ENCODE peak calls at places on chromosome 14, in eight cellular contexts. G, D, H, W, S, J, F and P are unnamed samples.

GRCh38 chr14:105876829-105877228 is 350.4 kb downstream of the TMEM121 start:
- DNase-seq in G (no peak), W (no peak), F (no peak), J (peak), H (peak), D (no peak), S (no peak), P (no peak)

GRCh38 chr14:68741839-68742470 is 50.9 kb downstream of the ZFP36L1 start:
- DNase-seq in W (no peak), G (peak), J (no peak), F (no peak), D (no peak), S (no peak), H (no peak), P (no peak)

GRCh38 chr14:68703093-68703492 is 89.8 kb downstream of the ZFP36L1 start:
- DNase-seq in S (peak), G (no peak), J (no peak), H (peak), D (peak), F (peak), W (no peak), P (peak)

GRCh38 chr14:68941820-68942219 is 37.3 kb downstream of the ACTN1 start:
- DNase-seq in G (no peak), S (peak), W (no peak), J (peak), D (peak), H (peak), F (peak), P (no peak)

GRCh38 chr14:39488600-39488999 is 56.4 kb upstream of the FBXO33 start:
- DNase-seq in D (peak), W (no peak), G (no peak), H (no peak), S (no peak), F (peak), J (no peak), P (no peak)

GRCh38 chr14:51157012-51157411 is 62.1 kb upstream of the TRIM9 start:
- DNase-seq in W (no peak), D (no peak), S (peak), F (peak), J (no peak), H (no peak), G (no peak), P (no peak)

GRCh38 chr14:70755655-70756054 is 53.7 kb downstream of the MAP3K9 start:
- DNase-seq in S (no peak), H (no peak), F (no peak), W (no peak), J (no peak), D (peak), G (no peak), P (no peak)

GRCh38 chr14:71212093-71212492 is 304.8 kb downstream of the PCNX1 start:
- DNase-seq in J (no peak), F (no peak), H (no peak), G (no peak), S (no peak), W (no peak), D (no peak), P (no peak)

GRCh38 chr14:40122978-40123648 is 690.9 kb upstream of the FBXO33 start:
- DNase-seq in H (no peak), J (no peak), D (peak), S (no peak), F (no peak), G (no peak), W (no peak), P (no peak)

DNA sequence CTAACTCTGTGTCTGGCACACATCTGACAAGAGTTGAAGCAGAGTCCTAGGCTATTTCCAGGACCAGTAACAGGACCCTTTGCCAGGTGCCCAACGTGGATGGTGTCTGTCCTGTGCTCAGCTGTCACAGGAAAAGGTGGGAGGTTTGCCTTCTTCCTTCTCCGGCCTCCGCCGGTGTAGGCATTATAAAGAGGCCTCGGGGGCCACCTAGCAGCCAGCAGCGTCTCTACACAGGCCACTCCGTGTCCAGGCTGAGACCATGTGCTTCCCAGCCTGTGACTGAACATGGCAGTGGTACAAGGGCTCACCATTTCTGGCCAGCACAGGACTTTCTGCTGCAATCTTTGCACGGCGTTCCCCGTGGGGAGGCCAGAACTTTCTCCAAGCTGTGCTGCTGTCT is 60.7 kb upstream of the GPATCH2L start:
- DNase-seq in J (peak), W (peak), F (peak), D (no peak), S (peak), H (peak), G (no peak), P (peak)
- TF ChIP-seq CTCF in J (peak), W (peak), F (peak), D (peak), S (peak), H (no peak), G (no peak), P (peak)

GRCh38 chr14:100222219-100223093 is 16.5 kb upstream of the YY1 start:
- DNase-seq in G (peak), H (no peak), F (no peak), W (no peak), J (no peak), D (no peak), S (peak), P (no peak)

GRCh38 chr14:100223332-100224171 is 15.4 kb upstream of the YY1 start:
- DNase-seq in D (no peak), W (no peak), G (peak), J (no peak), F (no peak), H (no peak), S (no peak), P (no peak)

GRCh38 chr14:100224229-100224628 is 14.7 kb upstream of the YY1 start:
- DNase-seq in J (no peak), H (no peak), F (no peak), W (no peak), S (no peak), D (no peak), G (peak), P (no peak)

GRCh38 chr14:100221419-100222218 is 17.3 kb upstream of the YY1 start:
- DNase-seq in G (peak), H (peak), D (peak), J (no peak), F (peak), W (no peak), S (peak), P (no peak)

GRCh38 chr14:100225169-100225568 is 13.8 kb upstream of the YY1 start:
- DNase-seq in S (no peak), H (no peak), F (no peak), J (no peak), W (no peak), D (no peak), G (no peak), P (no peak)
- H3K4me3 ChIP-seq in S (no peak), H (no peak), F (no peak), J (no peak), W (no peak), D (no peak), G (no peak), P (no peak)

GRCh38 chr14:92754956-92755355 is 6.5 kb upstream of the LGMN start:
- DNase-seq in S (no peak), J (no peak), G (no peak), D (no peak), W (no peak), H (no peak), F (no peak), P (no peak)

GRCh38 chr14:92755495-92755894 is 7.1 kb upstream of the LGMN start:
- DNase-seq in G (no peak), D (no peak), J (no peak), F (peak), S (no peak), W (no peak), H (no peak), P (no peak)

GRCh38 chr14:92760524-92760805 is 12.0 kb upstream of the LGMN start:
- DNase-seq in D (peak), W (no peak), H (no peak), G (no peak), F (no peak), J (no peak), S (no peak), P (no peak)

GRCh38 chr14:92759679-92760523 is 11.5 kb upstream of the LGMN start:
- DNase-seq in S (no peak), H (no peak), G (no peak), J (no peak), W (no peak), F (no peak), D (no peak), P (no peak)

DNA sequence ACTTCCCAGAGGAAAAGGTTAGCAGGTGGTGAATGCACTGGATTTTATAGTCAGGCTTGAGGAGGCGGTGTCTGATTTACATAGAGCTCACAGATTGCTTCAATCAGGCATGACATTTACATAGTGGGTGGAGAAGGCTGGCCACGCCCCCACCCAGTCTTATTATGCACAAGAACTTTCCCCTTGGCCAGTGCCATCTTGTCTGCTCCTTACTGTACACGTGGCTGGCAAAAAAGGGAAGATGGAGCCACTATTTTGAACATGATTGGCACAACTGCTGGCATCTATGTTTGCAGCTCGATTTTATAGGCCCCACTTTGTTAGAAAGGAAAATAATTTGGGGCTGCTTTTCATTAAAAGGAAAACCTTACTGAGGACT is 10.9 kb upstream of the LGMN start:
- DNase-seq in S (peak), H (no peak), G (no peak), F (peak), W (peak), J (no peak), D (peak), P (no peak)
- TF ChIP-seq CTCF in S (no peak), H (no peak), G (no peak), F (no peak), W (no peak), J (no peak), D (no peak), P (no peak)

DNA sequence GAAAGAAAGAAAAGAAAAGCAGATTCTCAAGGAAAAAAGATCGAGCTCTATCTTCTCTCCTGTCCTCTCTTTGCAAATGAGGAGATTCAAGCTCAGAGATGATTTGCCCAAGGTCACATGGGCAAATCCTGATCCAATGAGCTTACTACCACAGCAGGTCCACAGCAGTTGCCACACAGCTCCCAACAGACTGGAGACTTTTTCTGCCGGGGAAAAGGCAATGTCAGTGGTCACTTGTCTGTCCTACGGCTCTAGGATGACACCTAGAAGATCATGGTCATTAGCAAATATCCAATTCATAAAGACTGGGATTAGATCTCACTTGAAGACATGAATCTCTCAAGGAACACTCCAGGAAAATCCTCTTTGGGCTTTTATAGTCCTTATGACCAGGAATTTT is 58.8 kb downstream of the TTC7B start:
- DNase-seq in F (no peak), G (no peak), W (no peak), D (no peak), S (no peak), J (no peak), H (no peak), P (peak)
- H3K4me3 ChIP-seq in F (no peak), G (no peak), W (no peak), D (no peak), S (no peak), J (peak), H (no peak), P (peak)

GRCh38 chr14:95346266-95346665 is 26.6 kb upstream of the CLMN start:
- DNase-seq in F (no peak), W (no peak), D (no peak), H (no peak), J (no peak), G (no peak), S (no peak), P (no peak)

GRCh38 chr14:95349241-95349640 is 29.5 kb upstream of the CLMN start:
- DNase-seq in W (no peak), D (no peak), J (no peak), F (no peak), S (no peak), G (no peak), H (peak), P (no peak)

GRCh38 chr14:95346820-95347219 is 27.1 kb upstream of the CLMN start:
- DNase-seq in D (peak), H (no peak), J (no peak), G (no peak), F (peak), W (no peak), S (no peak), P (peak)

GRCh38 chr14:95345032-95345431 is 25.3 kb upstream of the CLMN start:
- DNase-seq in H (no peak), J (no peak), F (no peak), W (no peak), D (no peak), G (no peak), S (no peak), P (no peak)

DNA sequence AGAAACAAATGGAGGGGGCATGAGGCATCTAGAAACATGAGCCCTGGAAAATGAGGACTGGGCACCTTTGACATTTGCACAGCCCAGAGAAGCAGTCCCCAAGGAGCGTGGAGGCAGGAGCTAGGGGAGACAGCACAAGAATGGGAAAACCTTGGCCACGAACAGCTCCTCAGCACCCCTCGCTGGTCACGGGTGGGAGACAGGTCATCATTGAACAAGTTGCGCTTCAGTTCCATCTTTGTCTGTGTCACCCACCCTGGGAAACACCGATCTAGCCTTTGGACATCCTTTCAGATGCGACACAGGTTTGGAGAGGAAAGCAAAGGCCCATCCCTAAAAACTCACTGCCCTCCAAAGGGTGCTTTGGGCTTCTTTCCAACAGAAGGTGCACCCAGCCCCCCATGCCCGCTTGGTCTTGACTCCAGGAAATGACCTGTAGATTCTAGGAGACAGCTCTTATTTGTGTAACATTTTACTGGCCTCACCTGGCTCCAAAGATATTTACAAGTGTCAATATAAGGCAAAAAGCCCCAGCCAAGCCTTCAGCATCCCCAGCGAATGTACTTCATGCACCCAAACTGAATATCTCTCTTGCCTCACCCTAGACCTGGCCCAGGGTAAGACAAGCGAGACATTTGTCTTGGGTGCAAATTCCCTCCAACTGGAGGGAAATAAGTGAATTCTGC is 28.8 kb upstream of the CLMN start:
- DNase-seq in J (no peak), D (no peak), S (no peak), H (peak), W (no peak), F (no peak), G (no peak), P (no peak)
- TF ChIP-seq CTCF in J (no peak), D (no peak), S (no peak), H (no peak), W (peak), F (no peak), G (no peak), P (no peak)

DNA sequence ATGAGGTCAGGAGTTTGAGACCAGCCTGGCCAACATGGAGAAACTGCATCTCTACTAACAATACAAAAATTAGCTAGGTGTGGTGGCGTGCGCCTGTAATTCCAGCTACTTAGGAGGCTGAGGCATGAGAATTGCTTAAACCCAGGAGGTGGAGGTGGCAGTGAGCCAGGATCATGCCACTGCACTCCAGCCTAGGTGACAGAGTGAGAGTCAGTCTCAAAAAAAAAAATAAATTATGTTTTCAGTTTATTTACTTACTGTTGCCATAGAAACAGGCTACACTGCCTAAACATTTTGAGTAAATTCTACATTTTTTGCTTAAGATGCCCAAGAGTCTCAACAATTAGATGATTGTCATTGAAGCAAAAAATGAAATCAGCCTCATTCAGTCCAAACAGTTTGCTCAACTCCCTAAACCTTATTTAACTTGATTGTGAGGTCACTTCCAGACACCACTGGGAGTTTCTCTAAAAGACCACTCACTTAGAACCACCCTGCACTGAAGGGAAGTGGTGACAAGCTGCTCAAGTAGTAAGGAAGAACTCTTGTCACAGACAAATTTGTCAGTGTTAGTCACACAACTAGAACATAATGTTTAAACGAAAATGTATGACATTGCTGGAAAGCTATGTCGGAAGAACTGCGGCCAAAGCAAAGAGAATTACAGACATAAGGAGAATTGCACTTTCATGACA is 9.8 kb upstream of the GNPNAT1 start:
- DNase-seq in D (peak), W (no peak), H (no peak), G (no peak), J (no peak), S (no peak), F (peak), P (no peak)
- H3K4me3 ChIP-seq in D (no peak), W (no peak), H (no peak), G (no peak), J (peak), S (no peak), F (no peak), P (no peak)

GRCh38 chr14:55752580-55753365 is 172.8 kb downstream of the KTN1 start:
- DNase-seq in H (peak), S (peak), J (no peak), F (peak), G (no peak), D (peak), W (no peak), P (no peak)

GRCh38 chr14:55756563-55756962 is 176.6 kb downstream of the KTN1 start:
- DNase-seq in J (no peak), D (no peak), F (no peak), H (no peak), G (no peak), S (no peak), W (no peak), P (no peak)

GRCh38 chr14:55754471-55754870 is 174.5 kb downstream of the KTN1 start:
- DNase-seq in S (no peak), G (no peak), D (no peak), H (no peak), W (no peak), J (no peak), F (no peak), P (no peak)

GRCh38 chr14:55756078-55756477 is 176.1 kb downstream of the KTN1 start:
- DNase-seq in D (no peak), H (no peak), S (no peak), J (no peak), W (no peak), F (no peak), G (no peak), P (no peak)

GRCh38 chr14:55754871-55755270 is 174.9 kb downstream of the KTN1 start:
- DNase-seq in G (no peak), J (no peak), W (no peak), D (no peak), H (no peak), S (no peak), F (no peak), P (no peak)
- TF ChIP-seq CTCF in G (no peak), J (no peak), W (no peak), D (no peak), H (no peak), S (no peak), F (no peak), P (no peak)

GRCh38 chr14:89217876-89218275 is 199.2 kb downstream of the FOXN3 start:
- DNase-seq in G (no peak), H (no peak), J (no peak), W (no peak), D (no peak), F (no peak), S (no peak), P (no peak)

GRCh38 chr14:89219056-89219455 is 198.0 kb downstream of the FOXN3 start:
- DNase-seq in F (no peak), H (no peak), G (no peak), W (no peak), J (no peak), S (no peak), D (no peak), P (no peak)

GRCh38 chr14:89214221-89214965 is 202.6 kb downstream of the FOXN3 start:
- DNase-seq in H (peak), G (no peak), F (no peak), S (peak), D (peak), J (peak), W (peak), P (peak)

GRCh38 chr14:89212386-89213235 is 204.4 kb downstream of the FOXN3 start:
- DNase-seq in D (no peak), F (no peak), H (no peak), G (no peak), W (peak), J (no peak), S (peak), P (no peak)

DNA sequence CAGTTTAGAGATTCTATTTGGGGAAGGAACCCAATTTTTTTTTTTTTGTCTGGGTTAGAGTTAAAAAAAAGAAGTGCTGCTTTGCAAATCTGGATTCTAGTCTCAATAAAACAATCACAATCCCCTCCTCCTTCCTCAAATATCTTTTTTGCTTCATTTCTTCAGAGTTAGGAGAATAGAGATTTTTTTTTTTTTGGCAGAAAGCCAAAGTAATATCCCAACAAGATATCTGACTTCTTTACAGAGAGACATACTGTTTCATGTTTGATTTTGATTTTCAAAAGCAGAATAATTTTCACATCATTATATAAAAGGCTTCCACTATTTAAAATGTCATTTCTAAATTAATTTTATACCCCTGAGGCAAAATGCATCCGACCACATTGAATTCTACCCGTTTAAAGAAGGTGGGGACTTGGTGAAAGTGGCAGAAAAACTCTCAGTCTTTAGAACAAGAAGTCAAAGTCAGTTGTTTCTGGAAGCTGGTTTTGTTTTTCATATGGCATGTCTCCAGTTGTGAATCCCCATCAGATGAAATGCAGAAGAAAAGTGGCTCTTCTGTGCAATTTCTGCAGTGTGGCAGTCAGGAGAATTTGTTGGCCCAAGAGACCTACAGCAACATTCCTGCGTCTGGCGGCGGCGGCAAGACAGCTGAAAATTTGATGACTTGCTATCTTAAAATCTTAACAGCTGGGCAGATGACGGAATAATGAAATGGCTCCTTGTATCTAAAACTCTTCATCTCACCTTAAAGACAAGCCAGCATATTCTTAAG is 201.7 kb downstream of the FOXN3 start:
- DNase-seq in J (no peak), D (no peak), F (no peak), G (no peak), W (no peak), H (no peak), S (no peak), P (no peak)
- H3K4me3 ChIP-seq in J (no peak), D (no peak), F (no peak), G (no peak), W (no peak), H (no peak), S (no peak), P (no peak)